ENCODE peak calls at places on chromosome 10, in six cellular contexts. P is effector CD4-positive, alpha-beta T cell; A is NCI-H1092; G is T47D; K is mucosa of gallbladder; C is naive B cell. N is an unnamed sample.

GRCh38 chr10:34520084-34520483 is 295.0 kb downstream of the PARD3 start:
- DNase-seq in C (no peak), A (no peak), G (peak), P (no peak), K (no peak), N (no peak)

GRCh38 chr10:104122273-104123107 is 519 bp downstream of the SFR1 start:
- DNase-seq in P (no peak), C (no peak), A (no peak), G (peak), K (no peak), N (no peak)

GRCh38 chr10:74586088-74586585 is 240.3 kb upstream of the KAT6B start:
- DNase-seq in P (peak), G (peak), C (no peak), K (peak), A (no peak), N (peak)

GRCh38 chr10:47374611-47375536 is 9.2 kb downstream of the ZNF488 start:
- DNase-seq in K (peak), C (no peak), A (no peak), G (no peak), P (no peak), N (no peak)

GRCh38 chr10:131928248-131929095 is 27.7 kb downstream of the PPP2R2D start:
- DNase-seq in K (no peak), P (no peak), A (no peak), C (peak), G (no peak), N (no peak)

GRCh38 chr10:49218480-49218879 is 30.3 kb upstream of the TMEM273 start:
- DNase-seq in G (no peak), P (no peak), C (no peak), K (no peak), A (no peak), N (no peak)

GRCh38 chr10:5411941-5412276 is 448 bp upstream of the NET1 start:
- DNase-seq in P (no peak), A (no peak), C (no peak), K (no peak), G (no peak), N (no peak)

GRCh38 chr10:15725603-15726002 is 5.9 kb upstream of the ITGA8 start:
- DNase-seq in G (peak), K (peak), P (no peak), C (no peak), A (no peak), N (no peak)

GRCh38 chr10:108167766-108168165 is 1003.3 kb upstream of the SORCS1 start:
- DNase-seq in P (no peak), A (no peak), K (no peak), C (no peak), G (no peak), N (no peak)

GRCh38 chr10:132078746-132079345 is 13.1 kb downstream of the JAKMIP3 start:
- DNase-seq in P (no peak), C (no peak), K (no peak), A (no peak), G (no peak), N (no peak)

GRCh38 chr10:89278034-89278535 is 23.8 kb upstream of the IFIT2 start:
- DNase-seq in K (peak), A (no peak), G (peak), C (no peak), P (no peak), N (no peak)

GRCh38 chr10:125231116-125231812 is 70.9 kb upstream of the CTBP2 start:
- DNase-seq in P (no peak), C (no peak), G (peak), A (no peak), K (no peak), N (no peak)

GRCh38 chr10:74021248-74022055 is 23.5 kb downstream of the VCL start:
- DNase-seq in A (no peak), C (no peak), P (no peak), K (no peak), G (no peak), N (no peak)

GRCh38 chr10:10589540-10589939 is 428.1 kb upstream of the CELF2 start:
- DNase-seq in K (no peak), C (no peak), G (no peak), P (no peak), A (no peak), N (no peak)

GRCh38 chr10:81135851-81136250 is 598.1 kb downstream of the SH2D4B start:
- DNase-seq in K (no peak), P (no peak), A (no peak), C (no peak), G (no peak), N (no peak)

GRCh38 chr10:117797286-117797685 is 249.5 kb downstream of the RAB11FIP2 start:
- DNase-seq in K (no peak), G (no peak), P (no peak), C (no peak), A (no peak), N (no peak)